ENCODE peak calls at places on chromosome 6, in six cellular contexts. One of them, this sample, is unnamed.

GRCh38 chr6:5125152-5126006 is 40.2 kb downstream of the PPP1R3G start:
- DNase-seq in astrocyte of the spinal cord: peak; percentile 70
- DNase-seq in stomach: no peak
- DNase-seq in endodermal cell: peak; percentile 44
- DNase-seq in epithelial cell of esophagus: peak; percentile 91
- DNase-seq in transverse colon: no peak
- DNase-seq in this sample: no peak

GRCh38 chr6:82875573-82876185 is 190.0 kb downstream of the UBE3D start:
- DNase-seq in astrocyte of the spinal cord: peak; percentile 85
- DNase-seq in stomach: no peak
- DNase-seq in endodermal cell: no peak
- DNase-seq in epithelial cell of esophagus: peak; percentile 94
- DNase-seq in transverse colon: no peak
- DNase-seq in this sample: no peak

GRCh38 chr6:35026434-35027222 is 114.5 kb downstream of the TCP11 start:
- DNase-seq in astrocyte of the spinal cord: peak; percentile 32
- DNase-seq in stomach: no peak
- DNase-seq in endodermal cell: no peak
- DNase-seq in epithelial cell of esophagus: peak; percentile 96
- DNase-seq in transverse colon: peak; percentile 54
- DNase-seq in this sample: no peak

GRCh38 chr6:94769197-94769596 is 808.1 kb upstream of the MANEA start:
- DNase-seq in astrocyte of the spinal cord: peak; percentile 0
- DNase-seq in stomach: no peak
- DNase-seq in endodermal cell: peak; percentile 53
- DNase-seq in epithelial cell of esophagus: no peak
- DNase-seq in transverse colon: no peak
- DNase-seq in this sample: no peak

GRCh38 chr6:130134594-130134993 is 88.2 kb downstream of the SAMD3 start:
- DNase-seq in astrocyte of the spinal cord: no peak
- DNase-seq in stomach: no peak
- DNase-seq in endodermal cell: no peak
- DNase-seq in epithelial cell of esophagus: no peak
- DNase-seq in transverse colon: no peak
- DNase-seq in this sample: no peak

GRCh38 chr6:125030969-125031368 is 68.7 kb downstream of the RNF217 start:
- DNase-seq in astrocyte of the spinal cord: no peak
- DNase-seq in stomach: no peak
- DNase-seq in endodermal cell: no peak
- DNase-seq in epithelial cell of esophagus: no peak
- DNase-seq in transverse colon: no peak
- DNase-seq in this sample: no peak

GRCh38 chr6:95569560-95569959 is 7.8 kb upstream of the MANEA start:
- DNase-seq in astrocyte of the spinal cord: no peak
- DNase-seq in stomach: no peak
- DNase-seq in endodermal cell: no peak
- DNase-seq in epithelial cell of esophagus: no peak
- DNase-seq in transverse colon: no peak
- DNase-seq in this sample: no peak

GRCh38 chr6:12001004-12001705 is 11.0 kb upstream of the HIVEP1 start:
- DNase-seq in astrocyte of the spinal cord: no peak
- DNase-seq in stomach: no peak
- DNase-seq in endodermal cell: no peak
- DNase-seq in epithelial cell of esophagus: no peak
- DNase-seq in transverse colon: no peak
- DNase-seq in this sample: no peak

GRCh38 chr6:56637640-56638039 is 5.0 kb downstream of the DST start:
- DNase-seq in astrocyte of the spinal cord: peak; percentile 82
- DNase-seq in stomach: no peak
- DNase-seq in endodermal cell: no peak
- DNase-seq in epithelial cell of esophagus: peak; percentile 74
- DNase-seq in transverse colon: no peak
- DNase-seq in this sample: peak; percentile 21

GRCh38 chr6:97586344-97586743 is 303.3 kb upstream of the MMS22L start:
- DNase-seq in astrocyte of the spinal cord: peak; percentile 20
- DNase-seq in stomach: no peak
- DNase-seq in endodermal cell: peak; percentile 58
- DNase-seq in epithelial cell of esophagus: peak; percentile 50
- DNase-seq in transverse colon: no peak
- DNase-seq in this sample: no peak

GRCh38 chr6:75230484-75231325 is 12.9 kb downstream of the COX7A2 start:
- DNase-seq in astrocyte of the spinal cord: peak; percentile 67
- DNase-seq in stomach: no peak
- DNase-seq in endodermal cell: peak; percentile 65
- DNase-seq in epithelial cell of esophagus: peak; percentile 63
- DNase-seq in transverse colon: peak; percentile 34
- DNase-seq in this sample: no peak

GRCh38 chr6:149154137-149154900 is 163.2 kb upstream of the TAB2 start:
- DNase-seq in astrocyte of the spinal cord: peak; percentile 24
- DNase-seq in stomach: no peak
- DNase-seq in endodermal cell: no peak
- DNase-seq in epithelial cell of esophagus: no peak
- DNase-seq in transverse colon: no peak
- DNase-seq in this sample: no peak

GRCh38 chr6:156686940-156687874 is 90.0 kb upstream of the ARID1B start:
- DNase-seq in astrocyte of the spinal cord: peak; percentile 94
- DNase-seq in stomach: peak; percentile 91
- DNase-seq in endodermal cell: peak; percentile 85
- DNase-seq in epithelial cell of esophagus: peak; percentile 83
- DNase-seq in transverse colon: peak; percentile 90
- DNase-seq in this sample: no peak

GRCh38 chr6:113495521-113495920 is 361.6 kb upstream of the MARCKS start:
- DNase-seq in astrocyte of the spinal cord: peak; percentile 77
- DNase-seq in stomach: no peak
- DNase-seq in endodermal cell: no peak
- DNase-seq in epithelial cell of esophagus: peak; percentile 90
- DNase-seq in transverse colon: no peak
- DNase-seq in this sample: no peak

GRCh38 chr6:64034840-64035656 is 399.4 kb downstream of the PHF3 start:
- DNase-seq in astrocyte of the spinal cord: peak; percentile 19
- DNase-seq in stomach: no peak
- DNase-seq in endodermal cell: no peak
- DNase-seq in epithelial cell of esophagus: peak; percentile 96
- DNase-seq in transverse colon: no peak
- DNase-seq in this sample: no peak

GRCh38 chr6:32369678-32370077 is 2.0 kb downstream of the TSBP1 start:
- DNase-seq in astrocyte of the spinal cord: peak; percentile 93
- DNase-seq in stomach: no peak
- DNase-seq in endodermal cell: no peak
- DNase-seq in epithelial cell of esophagus: peak; percentile 89
- DNase-seq in transverse colon: no peak
- DNase-seq in this sample: no peak

GRCh38 chr6:10951675-10952282 is 64.9 kb downstream of the SYCP2L start:
- DNase-seq in astrocyte of the spinal cord: peak; percentile 68
- DNase-seq in stomach: no peak
- DNase-seq in endodermal cell: no peak
- DNase-seq in epithelial cell of esophagus: peak; percentile 59
- DNase-seq in transverse colon: no peak
- DNase-seq in this sample: no peak

GRCh38 chr6:75611702-75612375 is 10.2 kb downstream of the SENP6 start:
- DNase-seq in astrocyte of the spinal cord: no peak
- DNase-seq in stomach: no peak
- DNase-seq in endodermal cell: no peak
- DNase-seq in epithelial cell of esophagus: no peak
- DNase-seq in transverse colon: no peak
- DNase-seq in this sample: no peak

GRCh38 chr6:6008648-6009421 is 2.1 kb upstream of the NRN1 start:
- DNase-seq in astrocyte of the spinal cord: peak; percentile 66
- DNase-seq in stomach: peak; percentile 40
- DNase-seq in endodermal cell: peak; percentile 93
- DNase-seq in epithelial cell of esophagus: no peak
- DNase-seq in transverse colon: peak; percentile 66
- DNase-seq in this sample: peak; percentile 36

GRCh38 chr6:81465859-81466258 is 286.6 kb downstream of the TENT5A start:
- DNase-seq in astrocyte of the spinal cord: peak; percentile 30
- DNase-seq in stomach: no peak
- DNase-seq in endodermal cell: peak; percentile 65
- DNase-seq in epithelial cell of esophagus: peak; percentile 36
- DNase-seq in transverse colon: no peak
- DNase-seq in this sample: no peak

GRCh38 chr6:148969271-148969666 is 222.4 kb downstream of the UST start:
- DNase-seq in astrocyte of the spinal cord: no peak
- DNase-seq in stomach: no peak
- DNase-seq in endodermal cell: no peak
- DNase-seq in epithelial cell of esophagus: no peak
- DNase-seq in transverse colon: no peak
- DNase-seq in this sample: no peak

GRCh38 chr6:52285174-52286068 is 879 bp upstream of the MCM3 start:
- DNase-seq in astrocyte of the spinal cord: no peak
- DNase-seq in stomach: no peak
- DNase-seq in endodermal cell: no peak
- DNase-seq in epithelial cell of esophagus: no peak
- DNase-seq in transverse colon: no peak
- DNase-seq in this sample: no peak

GRCh38 chr6:150250826-150251225 is 108.0 kb downstream of the PPP1R14C start:
- DNase-seq in astrocyte of the spinal cord: peak; percentile 55
- DNase-seq in stomach: no peak
- DNase-seq in endodermal cell: peak; percentile 64
- DNase-seq in epithelial cell of esophagus: peak; percentile 100
- DNase-seq in transverse colon: no peak
- DNase-seq in this sample: no peak

DNA sequence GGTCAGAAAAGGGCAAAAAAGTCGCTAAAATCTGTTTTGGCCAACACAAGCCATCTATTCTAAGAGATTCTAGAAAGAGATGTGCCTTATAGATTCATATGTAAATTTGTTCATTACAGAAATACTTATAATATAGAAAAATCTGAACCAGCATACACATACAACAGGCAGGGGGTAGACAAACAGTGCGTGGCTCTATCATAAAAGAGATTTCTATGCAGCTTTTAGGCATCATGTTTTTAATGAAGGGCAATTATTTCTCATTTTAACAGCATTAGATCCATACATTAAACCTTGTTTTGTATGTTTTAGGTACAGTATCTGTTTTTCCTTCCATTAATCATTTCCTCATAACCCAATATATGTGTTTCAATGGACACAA is 664 bp downstream of the BTN3A3 start:
- DNase-seq in astrocyte of the spinal cord: no peak
- DNase-seq in stomach: no peak
- DNase-seq in endodermal cell: no peak
- DNase-seq in epithelial cell of esophagus: no peak
- DNase-seq in transverse colon: no peak
- DNase-seq in this sample: no peak
- H3K4me3 ChIP-seq in astrocyte of the spinal cord: peak overlapping the region; percentile 66
- H3K4me3 ChIP-seq in stomach: peak overlapping the region; percentile 50
- H3K4me3 ChIP-seq in endodermal cell: no peak overlapping the region
- H3K4me3 ChIP-seq in epithelial cell of esophagus: peak overlapping the region; percentile 70
- H3K4me3 ChIP-seq in transverse colon: peak overlapping the region; percentile 56
- H3K4me3 ChIP-seq in this sample: peak overlapping the region; percentile 89

GRCh38 chr6:166498661-166499349 is 87.7 kb downstream of the RAMACL start:
- DNase-seq in astrocyte of the spinal cord: no peak
- DNase-seq in stomach: no peak
- DNase-seq in endodermal cell: no peak
- DNase-seq in epithelial cell of esophagus: no peak
- DNase-seq in transverse colon: no peak
- DNase-seq in this sample: no peak

GRCh38 chr6:166499350-166500163 is 86.9 kb downstream of the RAMACL start:
- DNase-seq in astrocyte of the spinal cord: no peak
- DNase-seq in stomach: no peak
- DNase-seq in endodermal cell: no peak
- DNase-seq in epithelial cell of esophagus: no peak
- DNase-seq in transverse colon: no peak
- DNase-seq in this sample: peak; percentile 27

GRCh38 chr6:166496460-166496859 is 90.0 kb downstream of the RAMACL start:
- DNase-seq in astrocyte of the spinal cord: no peak
- DNase-seq in stomach: no peak
- DNase-seq in endodermal cell: no peak
- DNase-seq in epithelial cell of esophagus: no peak
- DNase-seq in transverse colon: no peak
- DNase-seq in this sample: no peak

GRCh38 chr6:166497087-166497899 is 89.2 kb downstream of the RAMACL start:
- DNase-seq in astrocyte of the spinal cord: no peak
- DNase-seq in stomach: no peak
- DNase-seq in endodermal cell: no peak
- DNase-seq in epithelial cell of esophagus: no peak
- DNase-seq in transverse colon: no peak
- DNase-seq in this sample: no peak

GRCh38 chr6:166498228-166498627 is 88.2 kb downstream of the RAMACL start:
- DNase-seq in astrocyte of the spinal cord: no peak
- DNase-seq in stomach: no peak
- DNase-seq in endodermal cell: peak; percentile 36
- DNase-seq in epithelial cell of esophagus: no peak
- DNase-seq in transverse colon: no peak
- DNase-seq in this sample: no peak
- TF ChIP-seq CTCF in astrocyte of the spinal cord: no peak
- TF ChIP-seq CTCF in stomach: no peak
- TF ChIP-seq CTCF in endodermal cell: no peak
- TF ChIP-seq CTCF in epithelial cell of esophagus: no peak
- TF ChIP-seq CTCF in transverse colon: no peak
- TF ChIP-seq CTCF in this sample: no peak

GRCh38 chr6:115573866-115574265 is 486.8 kb downstream of the FRK start:
- DNase-seq in astrocyte of the spinal cord: peak; percentile 4
- DNase-seq in stomach: no peak
- DNase-seq in endodermal cell: no peak
- DNase-seq in epithelial cell of esophagus: no peak
- DNase-seq in transverse colon: no peak
- DNase-seq in this sample: no peak
- H3K4me3 ChIP-seq in astrocyte of the spinal cord: no peak overlapping the region
- H3K4me3 ChIP-seq in stomach: no peak overlapping the region
- H3K4me3 ChIP-seq in endodermal cell: no peak overlapping the region
- H3K4me3 ChIP-seq in epithelial cell of esophagus: no peak overlapping the region
- H3K4me3 ChIP-seq in transverse colon: no peak overlapping the region
- H3K4me3 ChIP-seq in this sample: no peak overlapping the region

GRCh38 chr6:24054388-24054787 is 71.6 kb upstream of the NRSN1 start:
- DNase-seq in astrocyte of the spinal cord: no peak
- DNase-seq in stomach: no peak
- DNase-seq in endodermal cell: peak; percentile 70
- DNase-seq in epithelial cell of esophagus: no peak
- DNase-seq in transverse colon: no peak
- DNase-seq in this sample: no peak
- TF ChIP-seq CTCF in astrocyte of the spinal cord: no peak
- TF ChIP-seq CTCF in stomach: no peak
- TF ChIP-seq CTCF in endodermal cell: peak; percentile 69
- TF ChIP-seq CTCF in epithelial cell of esophagus: no peak
- TF ChIP-seq CTCF in transverse colon: no peak
- TF ChIP-seq CTCF in this sample: no peak